ENCODE peak calls at places on chromosomes 2 and 18, in five cellular contexts. O is heart right ventricle, B is fibroblast of lung, G is fibroblast of mammary gland, N is NB4. C is an unnamed sample.

GRCh38 chr2:128064353-128064752 is 26.6 kb upstream of the UGGT1 start:
- DNase-seq in O (no peak), B (no peak), G (no peak), N (no peak), C (no peak)

GRCh38 chr2:238942941-238943715 is 95.2 kb downstream of the TWIST2 start:
- DNase-seq in O (no peak), B (peak; percentile 64), G (peak; percentile 80), N (no peak), C (no peak)

GRCh38 chr2:109030870-109031480 is 42.0 kb upstream of the EDAR start:
- DNase-seq in O (no peak), B (no peak), G (no peak), N (no peak), C (no peak)

GRCh38 chr18:49178736-49179135 is 228.0 kb upstream of the SMAD7 start:
- DNase-seq in O (peak; percentile 35), B (peak; percentile 38), G (peak; percentile 36), N (peak; percentile 25), C (no peak)

GRCh38 chr2:218708086-218708485 is 2.5 kb upstream of the TTLL4 start:
- DNase-seq in O (no peak), B (no peak), G (no peak), N (no peak), C (peak; percentile 88)

GRCh38 chr18:11040823-11041712 is 108.3 kb downstream of the PIEZO2 start:
- DNase-seq in O (peak; percentile 62), B (peak; percentile 80), G (peak; percentile 58), N (peak; percentile 39), C (no peak)

GRCh38 chr2:186531257-186531775 is 45.3 kb downstream of the ZC3H15 start:
- DNase-seq in O (no peak), B (no peak), G (no peak), N (no peak), C (no peak)

GRCh38 chr2:113164234-113164929 is 9.4 kb upstream of the PSD4 start:
- DNase-seq in O (no peak), B (peak; percentile 19), G (no peak), N (no peak), C (no peak)

GRCh38 chr18:46321954-46322353 is 217.8 kb downstream of the HAUS1 start:
- DNase-seq in O (no peak), B (no peak), G (no peak), N (no peak), C (no peak)

GRCh38 chr18:22670914-22671313 is 253.2 kb upstream of the CTAGE1 start:
- DNase-seq in O (no peak), B (no peak), G (no peak), N (no peak), C (no peak)

GRCh38 chr2:118062669-118063068 is 25.6 kb upstream of the INSIG2 start:
- DNase-seq in O (no peak), B (no peak), G (no peak), N (no peak), C (no peak)

GRCh38 chr2:118059919-118060478 is 28.3 kb upstream of the INSIG2 start:
- DNase-seq in O (no peak), B (peak; percentile 44), G (peak; percentile 98), N (no peak), C (peak; percentile 43)

GRCh38 chr2:118058979-118059378 is 29.3 kb upstream of the INSIG2 start:
- DNase-seq in O (no peak), B (no peak), G (peak; percentile 49), N (no peak), C (no peak)

GRCh38 chr2:118062048-118062447 is 26.2 kb upstream of the INSIG2 start:
- DNase-seq in O (no peak), B (no peak), G (peak; percentile 48), N (no peak), C (no peak)

DNA sequence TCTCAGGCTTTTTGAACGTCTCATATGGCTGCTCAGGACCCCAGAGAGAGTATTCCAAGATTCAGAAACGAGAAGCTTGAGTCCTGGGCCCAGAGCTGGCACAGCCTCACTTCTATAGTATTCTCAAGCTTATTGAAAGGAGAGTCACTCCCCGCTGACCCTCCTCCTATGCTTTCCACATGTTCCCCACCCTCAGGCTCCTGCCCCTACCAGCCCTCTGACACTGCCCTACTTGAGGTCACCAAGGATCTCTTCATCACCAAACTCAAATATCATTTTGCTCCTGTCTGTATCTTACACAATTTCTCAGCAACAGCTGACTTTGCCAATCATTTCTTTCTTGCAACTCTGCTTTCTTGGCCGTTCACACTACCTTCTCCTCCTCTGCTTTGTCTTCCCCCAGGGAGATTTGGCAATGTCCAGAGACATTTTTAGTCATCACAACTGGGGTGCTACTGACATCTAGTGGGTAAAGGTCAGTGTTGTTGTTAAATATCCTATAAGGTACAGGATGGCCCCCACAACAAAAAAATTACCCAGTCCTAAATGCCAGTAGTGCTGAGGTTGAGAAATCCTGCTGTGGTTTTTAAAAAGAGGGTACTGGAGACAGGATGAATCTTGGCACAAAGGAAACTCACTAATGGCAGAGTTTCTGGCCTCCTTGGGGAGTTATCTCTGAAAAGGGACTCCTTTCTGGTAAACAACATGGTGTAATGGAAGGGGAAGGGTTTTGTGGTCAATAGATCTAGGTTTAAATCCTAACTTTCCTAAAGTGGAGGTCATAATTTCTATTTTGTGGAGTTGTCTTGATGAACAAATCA is 26.9 kb upstream of the INSIG2 start:
- DNase-seq in O (peak; percentile 7), B (peak; percentile 28), G (peak; percentile 88), N (peak; percentile 85), C (peak; percentile 46)
- TF ChIP-seq CTCF in O (peak; percentile 36), B (peak; percentile 15), G (peak; percentile 67), N (peak; percentile 44), C (peak; percentile 69)

GRCh38 chr2:85711578-85712060 is 17.5 kb downstream of the GNLY start:
- DNase-seq in O (no peak), B (no peak), G (no peak), N (no peak), C (no peak)
- H3K4me3 ChIP-seq in O (peak overlapping the region; percentile 9), B (no peak overlapping the region), G (no peak overlapping the region), N (no peak overlapping the region), C (no peak overlapping the region)

GRCh38 chr2:166181813-166182154 is 54.0 kb upstream of the SCN1A start:
- DNase-seq in O (no peak), B (no peak), G (no peak), N (no peak), C (no peak)

GRCh38 chr2:166179201-166179600 is 51.4 kb upstream of the SCN1A start:
- DNase-seq in O (no peak), B (peak; percentile 68), G (peak; percentile 32), N (no peak), C (no peak)

GRCh38 chr2:166184789-166185188 is 57.0 kb upstream of the SCN1A start:
- DNase-seq in O (no peak), B (no peak), G (no peak), N (no peak), C (no peak)

GRCh38 chr2:166180951-166181812 is 53.4 kb upstream of the SCN1A start:
- DNase-seq in O (peak; percentile 8), B (peak; percentile 54), G (peak; percentile 53), N (peak; percentile 51), C (peak; percentile 4)
- TF ChIP-seq CTCF in O (peak; percentile 52), B (peak; percentile 70), G (peak; percentile 64), N (peak; percentile 50), C (peak; percentile 63)

DNA sequence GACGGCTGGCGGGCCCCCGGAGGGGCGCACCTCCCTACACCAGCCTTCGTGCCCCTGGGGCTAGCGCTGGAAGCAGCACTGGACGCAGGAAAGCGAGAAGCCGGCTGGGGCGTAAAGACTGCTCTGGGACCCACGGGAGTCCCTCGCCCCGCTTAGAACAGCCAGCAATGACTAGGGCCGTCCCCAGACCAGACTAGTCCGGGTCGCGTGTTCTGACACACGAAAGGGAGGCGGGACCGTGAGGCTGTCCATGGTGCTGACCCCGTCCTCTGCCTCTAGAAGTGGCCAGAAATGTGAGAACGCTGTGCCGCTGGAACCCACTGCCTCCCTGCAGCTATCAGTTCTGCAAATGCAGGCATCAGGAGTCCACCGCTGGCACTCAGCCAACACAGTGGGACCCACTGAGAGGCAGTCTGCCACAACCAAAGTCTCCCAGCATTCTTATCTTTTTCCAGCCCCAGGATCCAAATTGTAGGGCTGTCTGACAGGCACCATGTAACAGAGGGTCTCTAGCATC is at the start of gene UCN:
- DNase-seq in O (peak; percentile 59), B (peak; percentile 38), G (peak; percentile 36), N (no peak), C (no peak)
- H3K4me3 ChIP-seq in O (no peak within 1 kb of the TSS), B (no peak within 1 kb of the TSS), G (no peak within 1 kb of the TSS), N (no peak within 1 kb of the TSS), C (no peak within 1 kb of the TSS)

GRCh38 chr2:151520976-151521375 is 111.3 kb downstream of the RIF1 start:
- DNase-seq in O (no peak), B (no peak), G (no peak), N (no peak), C (no peak)
- TF ChIP-seq CTCF in O (no peak), B (no peak), G (no peak), N (no peak), C (no peak)

GRCh38 chr2:17894005-17894404 is 15.5 kb downstream of the KCNS3 start:
- DNase-seq in O (no peak), B (no peak), G (no peak), N (no peak), C (no peak)
- H3K4me3 ChIP-seq in O (no peak overlapping the region), B (no peak overlapping the region), G (no peak overlapping the region), N (no peak overlapping the region), C (no peak overlapping the region)

GRCh38 chr2:85557130-85557529 is 4.2 kb downstream of the GGCX start:
- DNase-seq in O (no peak), B (no peak), G (no peak), N (no peak), C (no peak)

GRCh38 chr2:85564144-85564563 is 2.9 kb upstream of the GGCX start:
- DNase-seq in O (no peak), B (no peak), G (no peak), N (peak; percentile 89), C (no peak)

GRCh38 chr2:85558160-85558559 is 3.1 kb downstream of the GGCX start:
- DNase-seq in O (no peak), B (no peak), G (no peak), N (no peak), C (no peak)

GRCh38 chr2:85560812-85561279 is 447 bp downstream of the GGCX start:
- DNase-seq in O (no peak), B (no peak), G (no peak), N (no peak), C (no peak)

DNA sequence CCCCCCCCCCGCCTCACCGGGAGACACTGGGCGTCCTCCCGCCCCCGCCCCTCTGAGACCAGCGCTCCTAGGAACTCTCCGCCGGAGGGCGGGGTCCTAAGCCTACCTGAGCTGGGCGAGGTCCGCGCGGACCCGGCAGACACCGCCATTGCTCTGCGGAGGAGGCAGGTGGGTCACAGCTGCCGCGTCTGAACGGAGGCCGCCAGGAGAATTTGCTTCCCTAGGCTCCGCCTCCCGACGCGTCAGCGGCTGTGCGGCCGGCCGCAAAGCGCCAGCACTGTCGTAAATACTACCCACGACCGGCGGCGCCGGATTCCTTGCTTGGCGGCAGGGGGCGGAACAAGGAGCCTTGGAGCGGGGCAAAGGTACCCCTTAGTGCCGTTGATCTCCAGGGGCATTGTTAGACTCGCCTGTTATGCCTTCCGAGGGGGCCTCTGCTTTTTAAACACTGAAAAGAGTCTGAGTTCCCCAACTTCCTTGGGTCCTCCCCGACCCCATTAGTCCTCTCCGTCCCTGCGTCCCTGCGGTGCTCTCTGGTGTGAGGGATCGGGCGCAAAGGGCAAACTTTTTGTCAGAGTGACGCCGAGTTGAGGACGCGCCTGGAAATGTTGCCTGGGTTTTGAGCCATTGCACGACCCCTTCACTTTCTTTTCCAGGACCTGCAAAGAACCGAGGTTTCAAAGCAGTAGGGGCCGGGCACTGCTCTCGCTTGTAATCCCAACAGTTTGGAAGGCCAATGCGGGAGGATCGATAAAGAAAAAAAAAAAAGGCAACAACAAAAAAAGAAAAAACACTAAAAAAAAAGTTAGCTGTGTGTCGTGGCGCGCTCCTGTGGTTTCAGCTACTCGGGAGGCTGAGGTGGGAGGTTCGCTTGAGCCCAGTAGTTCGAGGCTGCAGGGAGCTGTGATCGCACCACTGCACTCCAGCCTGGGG is at the start of gene GGCX:
- DNase-seq in O (peak; percentile 96), B (peak; percentile 92), G (peak; percentile 90), N (peak; percentile 98), C (peak; percentile 83)
- TF ChIP-seq CTCF in O (no peak), B (no peak), G (no peak), N (no peak), C (no peak)

C was measured in GM12864.